ENCODE peak calls at places on chromosome 13, in five cellular contexts. One of them, this sample, is unnamed.

GRCh38 chr13:55439450-55439849 is 1701.3 kb upstream of the PRR20A start:
- DNase-seq in body of pancreas: no peak
- DNase-seq in H1: no peak
- DNase-seq in endothelial cell of umbilical vein: no peak
- DNase-seq in breast epithelium: no peak
- DNase-seq in this sample: no peak

GRCh38 chr13:110388141-110388943 is 81.3 kb downstream of the COL4A2 start:
- DNase-seq in endothelial cell of umbilical vein: no peak
- DNase-seq in body of pancreas: no peak
- DNase-seq in breast epithelium: peak; percentile 50
- DNase-seq in H1: no peak
- DNase-seq in this sample: peak; percentile 94

GRCh38 chr13:23599083-23599925 is 29.1 kb downstream of the TNFRSF19 start:
- DNase-seq in breast epithelium: no peak
- DNase-seq in body of pancreas: no peak
- DNase-seq in endothelial cell of umbilical vein: no peak
- DNase-seq in H1: no peak
- DNase-seq in this sample: no peak

GRCh38 chr13:99987180-99988047 is 5.8 kb downstream of the ZIC2 start:
- DNase-seq in H1: peak; percentile 79
- DNase-seq in breast epithelium: no peak
- DNase-seq in endothelial cell of umbilical vein: no peak
- DNase-seq in body of pancreas: no peak
- DNase-seq in this sample: no peak

GRCh38 chr13:111973186-111974064 is 93.5 kb upstream of the SOX1 start:
- DNase-seq in H1: no peak
- DNase-seq in body of pancreas: no peak
- DNase-seq in endothelial cell of umbilical vein: no peak
- DNase-seq in breast epithelium: no peak
- DNase-seq in this sample: no peak

GRCh38 chr13:51689597-51689996 is 105.3 kb downstream of the WDFY2 start:
- DNase-seq in endothelial cell of umbilical vein: no peak
- DNase-seq in H1: no peak
- DNase-seq in body of pancreas: no peak
- DNase-seq in breast epithelium: no peak
- DNase-seq in this sample: no peak

GRCh38 chr13:74288361-74288911 is 154.2 kb upstream of the KLF12 start:
- DNase-seq in breast epithelium: no peak
- DNase-seq in body of pancreas: peak; percentile 21
- DNase-seq in H1: peak; percentile 47
- DNase-seq in endothelial cell of umbilical vein: peak; percentile 16
- DNase-seq in this sample: no peak

GRCh38 chr13:26257049-26257448 is 3.1 kb downstream of the CDK8 start:
- DNase-seq in endothelial cell of umbilical vein: no peak
- DNase-seq in body of pancreas: no peak
- DNase-seq in breast epithelium: no peak
- DNase-seq in H1: no peak
- DNase-seq in this sample: no peak

GRCh38 chr13:48508001-48508400 is 24.9 kb downstream of the RCBTB2 start:
- DNase-seq in breast epithelium: no peak
- DNase-seq in endothelial cell of umbilical vein: no peak
- DNase-seq in body of pancreas: no peak
- DNase-seq in H1: no peak
- DNase-seq in this sample: no peak

GRCh38 chr13:49110122-49110831 is 109.9 kb upstream of the MLNR start:
- DNase-seq in body of pancreas: peak; percentile 86
- DNase-seq in endothelial cell of umbilical vein: peak; percentile 87
- DNase-seq in breast epithelium: peak; percentile 70
- DNase-seq in H1: peak; percentile 59
- DNase-seq in this sample: peak; percentile 78

GRCh38 chr13:40026174-40026585 is 370.7 kb downstream of the COG6 start:
- DNase-seq in H1: no peak
- DNase-seq in body of pancreas: no peak
- DNase-seq in breast epithelium: no peak
- DNase-seq in endothelial cell of umbilical vein: no peak
- DNase-seq in this sample: peak; percentile 26

GRCh38 chr13:40206241-40207109 is 460.0 kb downstream of the FOXO1 start:
- DNase-seq in endothelial cell of umbilical vein: peak; percentile 88
- DNase-seq in breast epithelium: no peak
- DNase-seq in H1: no peak
- DNase-seq in body of pancreas: peak; percentile 75
- DNase-seq in this sample: peak; percentile 59

GRCh38 chr13:91348906-91349435 is 1.5 kb downstream of the MIR17HG start:
- DNase-seq in body of pancreas: peak; percentile 92
- DNase-seq in H1: peak; percentile 95
- DNase-seq in breast epithelium: peak; percentile 83
- DNase-seq in endothelial cell of umbilical vein: peak; percentile 89
- DNase-seq in this sample: peak; percentile 79

GRCh38 chr13:110875243-110875642 is 39.6 kb downstream of the ANKRD10 start:
- DNase-seq in body of pancreas: no peak
- DNase-seq in breast epithelium: no peak
- DNase-seq in endothelial cell of umbilical vein: peak; percentile 21
- DNase-seq in H1: no peak
- DNase-seq in this sample: no peak

GRCh38 chr13:99722419-99722818 is 221.1 kb downstream of the TM9SF2 start:
- DNase-seq in endothelial cell of umbilical vein: no peak
- DNase-seq in body of pancreas: no peak
- DNase-seq in H1: no peak
- DNase-seq in breast epithelium: no peak
- DNase-seq in this sample: no peak

DNA sequence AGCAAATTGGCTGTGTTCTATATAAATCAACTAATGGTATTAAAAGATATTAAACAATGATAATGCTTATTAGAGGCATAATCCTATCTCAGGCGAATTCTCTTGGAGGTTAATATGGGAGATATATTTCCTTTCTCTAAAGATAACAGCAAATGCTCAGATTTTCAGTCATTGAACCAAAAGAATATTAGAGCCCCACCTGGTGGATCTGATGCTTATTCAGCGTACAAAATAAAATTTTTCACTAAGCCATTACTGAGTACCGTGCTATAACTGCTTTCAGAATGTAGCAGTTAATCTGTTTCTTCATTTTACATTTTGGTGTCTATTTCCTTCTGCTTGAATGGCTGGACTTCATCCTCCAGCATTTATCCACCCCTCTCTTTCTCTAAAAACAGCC is 143.3 kb upstream of the IPO5 start:
- DNase-seq in endothelial cell of umbilical vein: peak; percentile 34
- DNase-seq in breast epithelium: no peak
- DNase-seq in body of pancreas: no peak
- DNase-seq in H1: no peak
- DNase-seq in this sample: peak; percentile 7
- TF ChIP-seq CTCF in endothelial cell of umbilical vein: peak; percentile 20
- TF ChIP-seq CTCF in breast epithelium: no peak
- TF ChIP-seq CTCF in body of pancreas: peak; percentile 32
- TF ChIP-seq CTCF in H1: peak; percentile 29
- TF ChIP-seq CTCF in this sample: peak; percentile 36

DNA sequence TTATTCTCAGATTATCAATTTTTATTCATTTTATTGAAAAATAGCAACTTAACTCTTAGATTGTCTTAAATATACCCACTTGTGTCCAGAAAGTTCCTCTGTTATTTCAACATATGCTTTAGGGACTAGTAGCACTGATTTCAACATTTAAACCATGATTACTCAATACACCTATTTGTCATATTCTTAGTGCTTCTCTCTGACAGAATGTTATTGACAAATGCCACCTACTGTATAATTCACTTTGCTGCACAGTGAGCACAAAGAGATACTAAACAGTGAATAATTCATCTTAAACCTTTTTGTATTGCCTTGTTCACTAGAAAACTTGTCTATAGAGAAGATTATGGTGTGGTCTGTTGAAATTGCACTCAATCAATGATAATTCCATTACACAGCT is 692.6 kb downstream of the PCDH17 start:
- DNase-seq in H1: no peak
- DNase-seq in breast epithelium: no peak
- DNase-seq in endothelial cell of umbilical vein: no peak
- DNase-seq in body of pancreas: no peak
- DNase-seq in this sample: no peak
- H3K4me3 ChIP-seq in H1: no peak overlapping the region
- H3K4me3 ChIP-seq in breast epithelium: no peak overlapping the region
- H3K4me3 ChIP-seq in endothelial cell of umbilical vein: no peak overlapping the region
- H3K4me3 ChIP-seq in body of pancreas: no peak overlapping the region
- H3K4me3 ChIP-seq in this sample: no peak overlapping the region

DNA sequence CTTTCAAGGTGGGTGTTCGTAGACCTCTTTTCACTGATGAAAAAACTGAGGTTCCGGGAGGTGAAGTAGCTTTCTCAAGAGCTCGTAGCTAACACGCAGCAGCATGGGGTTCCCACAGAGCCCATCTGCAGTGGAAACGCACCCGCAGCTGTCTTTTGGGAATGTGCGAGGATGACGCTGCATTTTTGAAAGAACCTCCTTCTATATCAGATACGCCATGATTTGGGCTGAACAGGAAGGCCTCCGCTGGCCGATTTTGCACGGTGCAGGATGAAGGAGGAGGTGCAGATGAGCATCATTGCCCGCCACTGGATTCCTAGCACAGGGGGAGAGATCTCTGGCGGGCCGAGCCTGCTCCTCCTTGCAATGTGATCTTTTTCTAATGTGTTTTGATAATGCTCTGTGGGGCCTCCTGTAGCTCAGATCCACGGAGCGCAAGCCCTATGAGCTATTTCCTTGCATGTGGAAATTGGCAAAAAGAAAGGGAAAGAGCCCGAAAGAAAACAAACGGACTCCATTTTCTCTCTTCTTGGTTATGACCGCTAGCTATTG is 55.5 kb downstream of the EFNB2 start:
- DNase-seq in breast epithelium: no peak
- DNase-seq in body of pancreas: no peak
- DNase-seq in endothelial cell of umbilical vein: no peak
- DNase-seq in H1: no peak
- DNase-seq in this sample: no peak
- H3K36me3 ChIP-seq in breast epithelium: no peaks in the 10 kb centered on the region
- H3K36me3 ChIP-seq in body of pancreas: no peaks in the 10 kb centered on the region
- H3K36me3 ChIP-seq in endothelial cell of umbilical vein: no peaks in the 10 kb centered on the region
- H3K36me3 ChIP-seq in H1: no peaks in the 10 kb centered on the region
- H3K36me3 ChIP-seq in this sample: no peaks in the 10 kb centered on the region

DNA sequence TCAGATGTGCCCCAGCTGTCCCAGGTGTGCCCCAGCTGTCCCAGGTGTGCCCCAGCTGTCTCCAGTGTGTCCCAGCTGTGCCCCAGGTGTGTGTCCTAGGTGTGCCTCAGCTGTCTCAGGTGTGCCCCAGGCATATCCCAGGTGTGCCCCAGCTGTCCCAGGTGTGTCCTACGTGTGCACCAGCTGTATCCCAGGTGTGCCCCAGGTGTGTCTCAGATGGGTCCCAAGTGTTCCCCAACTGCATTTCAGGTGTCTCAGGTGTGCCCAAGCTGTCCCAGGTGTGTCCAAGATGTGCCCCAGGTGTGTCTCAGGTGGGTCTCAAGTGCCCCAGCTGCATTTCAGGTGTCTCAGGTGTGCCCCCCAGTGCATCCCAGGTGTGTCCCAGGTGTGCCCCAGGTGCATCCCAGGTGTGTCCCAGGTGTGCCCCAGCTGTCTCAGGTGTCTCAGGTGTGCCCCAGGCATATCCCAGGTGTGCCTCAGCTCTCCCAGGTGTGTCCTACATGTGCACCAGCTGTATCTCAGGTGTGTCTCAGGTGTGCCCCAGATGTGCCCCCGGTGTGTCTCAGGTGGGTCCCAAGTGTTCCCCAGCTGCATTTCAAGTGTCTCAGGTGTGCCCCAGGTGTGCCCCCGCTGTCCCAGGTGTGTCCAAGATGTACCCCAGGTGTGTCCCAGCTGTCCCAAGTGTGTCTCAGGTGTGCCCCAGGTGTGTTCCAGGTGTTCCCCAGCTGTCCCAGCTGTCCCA is 1.3 kb upstream of the GRK1 start:
- DNase-seq in H1: no peak
- DNase-seq in body of pancreas: no peak
- DNase-seq in endothelial cell of umbilical vein: no peak
- DNase-seq in breast epithelium: no peak
- DNase-seq in this sample: no peak
- TF ChIP-seq CTCF in H1: no peak
- TF ChIP-seq CTCF in body of pancreas: no peak
- TF ChIP-seq CTCF in endothelial cell of umbilical vein: no peak
- TF ChIP-seq CTCF in breast epithelium: no peak
- TF ChIP-seq CTCF in this sample: no peak

DNA sequence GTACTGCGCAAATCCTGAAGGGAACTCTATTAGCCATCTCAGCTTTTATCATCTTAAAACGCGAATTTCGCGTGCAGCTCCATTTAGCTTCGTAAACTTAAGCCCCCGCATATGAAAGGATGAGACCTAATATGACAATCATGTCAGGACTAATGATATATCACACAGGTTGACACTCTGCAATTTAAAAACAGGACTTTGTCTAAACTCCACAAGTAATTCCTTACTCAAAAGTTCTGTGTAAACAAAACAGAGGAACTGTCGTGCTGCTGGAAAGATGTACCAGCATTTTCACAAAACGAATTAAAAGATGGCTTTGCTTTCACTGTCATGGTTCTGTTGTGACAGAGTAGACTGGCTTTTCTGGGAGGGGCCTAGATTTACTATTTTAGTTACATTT is 747 bp downstream of the LACC1 start:
- DNase-seq in body of pancreas: no peak
- DNase-seq in H1: no peak
- DNase-seq in endothelial cell of umbilical vein: no peak
- DNase-seq in breast epithelium: no peak
- DNase-seq in this sample: no peak
- H3K4me3 ChIP-seq in body of pancreas: peak overlapping the region; percentile 45
- H3K4me3 ChIP-seq in H1: peak overlapping the region; percentile 66
- H3K4me3 ChIP-seq in endothelial cell of umbilical vein: no peak overlapping the region
- H3K4me3 ChIP-seq in breast epithelium: peak overlapping the region; percentile 81
- H3K4me3 ChIP-seq in this sample: peak overlapping the region; percentile 78

GRCh38 chr13:28743045-28743444 is 24.3 kb upstream of the SLC46A3 start:
- DNase-seq in breast epithelium: no peak
- DNase-seq in H1: no peak
- DNase-seq in endothelial cell of umbilical vein: no peak
- DNase-seq in body of pancreas: no peak
- DNase-seq in this sample: no peak
- H3K36me3 ChIP-seq in breast epithelium: no peaks in the 10 kb centered on the region
- H3K36me3 ChIP-seq in H1: no peaks in the 10 kb centered on the region
- H3K36me3 ChIP-seq in endothelial cell of umbilical vein: no peaks in the 10 kb centered on the region
- H3K36me3 ChIP-seq in body of pancreas: no peaks in the 10 kb centered on the region
- H3K36me3 ChIP-seq in this sample: no peaks in the 10 kb centered on the region

GRCh38 chr13:27309967-27310598 is 39.5 kb downstream of the RASL11A start:
- DNase-seq in H1: no peak
- DNase-seq in breast epithelium: no peak
- DNase-seq in body of pancreas: no peak
- DNase-seq in endothelial cell of umbilical vein: no peak
- DNase-seq in this sample: peak; percentile 12
- TF ChIP-seq CTCF in H1: no peak
- TF ChIP-seq CTCF in breast epithelium: no peak
- TF ChIP-seq CTCF in body of pancreas: no peak
- TF ChIP-seq CTCF in endothelial cell of umbilical vein: no peak
- TF ChIP-seq CTCF in this sample: no peak

GRCh38 chr13:73058432-73058740 is 419 bp upstream of the KLF5 start:
- DNase-seq in body of pancreas: no peak
- DNase-seq in H1: no peak
- DNase-seq in endothelial cell of umbilical vein: no peak
- DNase-seq in breast epithelium: no peak
- DNase-seq in this sample: no peak

GRCh38 chr13:73058741-73059459 is at the start of gene KLF5:
- DNase-seq in body of pancreas: peak; percentile 97
- DNase-seq in breast epithelium: peak; percentile 96
- DNase-seq in endothelial cell of umbilical vein: peak; percentile 95
- DNase-seq in H1: peak; percentile 98
- DNase-seq in this sample: peak; percentile 92

GRCh38 chr13:73057284-73058025 is 1.4 kb upstream of the KLF5 start:
- DNase-seq in body of pancreas: no peak
- DNase-seq in breast epithelium: no peak
- DNase-seq in endothelial cell of umbilical vein: no peak
- DNase-seq in H1: no peak
- DNase-seq in this sample: no peak

GRCh38 chr13:73054712-73055111 is 4.1 kb upstream of the KLF5 start:
- DNase-seq in H1: no peak
- DNase-seq in body of pancreas: no peak
- DNase-seq in endothelial cell of umbilical vein: no peak
- DNase-seq in breast epithelium: no peak
- DNase-seq in this sample: no peak

GRCh38 chr13:73056054-73056962 is 2.5 kb upstream of the KLF5 start:
- DNase-seq in endothelial cell of umbilical vein: peak; percentile 57
- DNase-seq in body of pancreas: no peak
- DNase-seq in H1: no peak
- DNase-seq in breast epithelium: no peak
- DNase-seq in this sample: peak; percentile 76
- H3K4me3 ChIP-seq in endothelial cell of umbilical vein: no peak overlapping the region
- H3K4me3 ChIP-seq in body of pancreas: no peak overlapping the region
- H3K4me3 ChIP-seq in H1: no peak overlapping the region
- H3K4me3 ChIP-seq in breast epithelium: no peak overlapping the region
- H3K4me3 ChIP-seq in this sample: no peak overlapping the region